ENCODE peak calls at places on chromosome 14, in nine cellular contexts. D is A549; K is COR-L47; F is activated T-helper 9 cell treated with anti-CD3 and anti-CD28 coated beads, Interleukin-2, amount 50 U/mL, for 16 hours; M is mesothelial cell of epicardium; E is activated T-helper 1 cell treated with Interleukin-2 at 50 U/mL for 16 hours; U is AG09309; Y is activated CD8-positive, alpha-beta memory T cell treated with anti-CD3 and anti-CD28 coated beads, Interleukin-2, amount 50 U/mL, for 4 hours; L is SK-N-DZ. P is an unnamed sample.

GRCh38 chr14:32546246-32546645 is 217.1 kb downstream of the AKAP6 start:
- DNase-seq in L (no peak), M (no peak), F (no peak), U (no peak), E (no peak), Y (no peak), D (no peak), K (no peak), P (no peak)

GRCh38 chr14:98059106-98059505 is 1212.9 kb downstream of the BCL11B start:
- DNase-seq in F (no peak), U (no peak), Y (no peak), D (no peak), E (no peak), K (no peak), L (no peak), M (no peak), P (no peak)

GRCh38 chr14:70697681-70698080 is 56.0 kb downstream of the TTC9 start:
- DNase-seq in F (no peak), K (no peak), L (no peak), E (no peak), U (no peak), M (no peak), Y (no peak), D (peak; percentile 42), P (no peak)

GRCh38 chr14:54106802-54107377 is 150.3 kb upstream of the BMP4 start:
- DNase-seq in Y (no peak), D (no peak), M (no peak), L (no peak), U (no peak), F (no peak), E (no peak), K (no peak), P (no peak)

GRCh38 chr14:96363751-96364336 is 518 bp downstream of the GSKIP start:
- DNase-seq in M (no peak), E (no peak), Y (peak; percentile 31), K (peak; percentile 30), D (peak; percentile 55), L (peak; percentile 10), F (peak; percentile 5), U (no peak), P (no peak)

GRCh38 chr14:59118171-59118570 is 70.3 kb upstream of the DAAM1 start:
- DNase-seq in Y (no peak), E (no peak), K (no peak), M (no peak), L (no peak), D (no peak), F (no peak), U (no peak), P (no peak)

GRCh38 chr14:78752789-78753188 is 582.6 kb downstream of the NRXN3 start:
- DNase-seq in K (no peak), L (no peak), D (peak; percentile 6), M (no peak), F (no peak), U (no peak), E (no peak), Y (no peak), P (no peak)

GRCh38 chr14:71733210-71733883 is 198.9 kb upstream of the RGS6 start:
- DNase-seq in Y (no peak), F (no peak), L (no peak), U (peak; percentile 46), D (no peak), E (no peak), M (no peak), K (no peak), P (peak; percentile 24)

GRCh38 chr14:91482278-91483023 is 27.7 kb downstream of the PPP4R3A start:
- DNase-seq in U (peak; percentile 10), E (no peak), D (no peak), L (no peak), M (no peak), F (no peak), K (no peak), Y (no peak), P (no peak)

GRCh38 chr14:95252219-95252618 is 67.5 kb downstream of the CLMN start:
- DNase-seq in U (no peak), M (no peak), D (no peak), K (no peak), F (no peak), L (no peak), E (no peak), Y (no peak), P (no peak)

GRCh38 chr14:72679106-72679505 is 214.8 kb downstream of the DPF3 start:
- DNase-seq in Y (no peak), K (peak; percentile 15), F (no peak), D (no peak), U (no peak), L (peak; percentile 4), M (no peak), E (no peak), P (no peak)

GRCh38 chr14:73465833-73466532 is 7.6 kb upstream of the NUMB start:
- DNase-seq in D (no peak), L (no peak), Y (no peak), E (no peak), U (no peak), M (no peak), F (no peak), K (no peak), P (no peak)

GRCh38 chr14:25111061-25111601 is 61.2 kb upstream of the STXBP6 start:
- DNase-seq in L (no peak), U (peak; percentile 98), K (no peak), D (peak; percentile 38), E (no peak), F (no peak), Y (no peak), M (no peak), P (peak; percentile 92)

GRCh38 chr14:59490756-59491155 is 6.4 kb downstream of the JKAMP start:
- DNase-seq in D (no peak), U (no peak), F (no peak), L (no peak), E (no peak), Y (no peak), K (no peak), M (no peak), P (no peak)

GRCh38 chr14:24674204-24674970 is 40.4 kb upstream of the GZMB start:
- DNase-seq in U (no peak), D (no peak), M (no peak), E (peak; percentile 24), F (no peak), L (no peak), K (no peak), Y (peak; percentile 30), P (no peak)